ENCODE peak calls at places on chromosomes 16 and 17, in eight cellular contexts. Q is BJ, O is HFF-Myc, L is GM20000, E is lung, M is cardiac fibroblast, W is GM10248, K is ascending aorta. S is an unnamed sample.
A peak's percentile ranks its signal among the peaks of the same experiment; 100 is the strongest.

GRCh38 chr16:22300427-22301071 is 3.3 kb downstream of the POLR3E start:
- DNase-seq in W (peak; percentile 54), O (no peak), L (peak; percentile 59), E (peak; percentile 42), K (no peak), Q (no peak), M (peak; percentile 75), S (no peak)

GRCh38 chr17:2542056-2542455 is 30.4 kb upstream of the METTL16 start:
- DNase-seq in Q (no peak), L (no peak), E (no peak), M (no peak), W (no peak), K (no peak), O (no peak), S (no peak)

GRCh38 chr16:19474617-19475016 is 47.3 kb downstream of the GDE1 start:
- DNase-seq in M (no peak), E (no peak), Q (no peak), L (no peak), K (no peak), O (no peak), W (no peak), S (no peak)

GRCh38 chr16:27843800-27844199 is 219.7 kb downstream of the GSG1L start:
- DNase-seq in W (no peak), O (no peak), M (no peak), L (no peak), K (no peak), E (no peak), Q (no peak), S (peak; percentile 2)

GRCh38 chr17:72199256-72199655 is 78.4 kb downstream of the SOX9 start:
- DNase-seq in O (no peak), E (no peak), K (no peak), L (no peak), Q (no peak), M (no peak), W (no peak), S (no peak)

GRCh38 chr17:80524150-80524712 is 20.4 kb upstream of the RPTOR start:
- DNase-seq in E (no peak), O (no peak), L (no peak), K (no peak), Q (no peak), M (no peak), W (no peak), S (no peak)

GRCh38 chr16:13186813-13187212 is 285.4 kb downstream of the SHISA9 start:
- DNase-seq in W (no peak), Q (no peak), O (no peak), K (no peak), E (no peak), L (no peak), M (no peak), S (no peak)

GRCh38 chr16:27704252-27704651 is 154.3 kb downstream of the KATNIP start:
- DNase-seq in E (no peak), M (no peak), Q (no peak), L (no peak), O (no peak), K (no peak), W (no peak), S (no peak)

GRCh38 chr17:44919885-44920564 is 4.7 kb upstream of the GFAP start:
- DNase-seq in W (peak; percentile 90), O (peak; percentile 55), E (peak; percentile 77), M (peak; percentile 90), K (peak; percentile 90), Q (no peak), L (peak; percentile 92), S (peak; percentile 85)

GRCh38 chr17:27588354-27588753 is 42.6 kb upstream of the LGALS9 start:
- DNase-seq in Q (no peak), O (no peak), M (no peak), K (no peak), E (no peak), L (no peak), W (no peak), S (peak; percentile 74)

GRCh38 chr16:5693426-5693825 is 595.8 kb upstream of the EEF2KMT start:
- DNase-seq in M (no peak), W (no peak), K (no peak), L (no peak), E (no peak), Q (no peak), O (no peak), S (no peak)

GRCh38 chr17:76000016-76000754 is 470 bp upstream of the CDK3 start:
- DNase-seq in O (no peak), L (peak; percentile 86), Q (no peak), M (peak; percentile 40), E (no peak), K (no peak), W (peak; percentile 81), S (no peak)

GRCh38 chr17:49290690-49291326 is 60.2 kb upstream of the PHOSPHO1 start:
- DNase-seq in M (peak; percentile 56), Q (no peak), W (no peak), O (peak; percentile 6), K (no peak), E (no peak), L (no peak), S (no peak)

GRCh38 chr16:12532871-12533610 is 270.6 kb downstream of the CPPED1 start:
- DNase-seq in E (no peak), W (no peak), O (no peak), L (no peak), M (no peak), K (no peak), Q (no peak), S (no peak)

GRCh38 chr17:19354123-19354522 is 8.4 kb downstream of the B9D1 start:
- DNase-seq in K (no peak), E (no peak), W (no peak), L (no peak), O (peak; percentile 64), Q (peak; percentile 76), M (peak; percentile 85), S (no peak)

GRCh38 chr16:57720142-57720575 is 15.4 kb upstream of the KATNB1 start:
- DNase-seq in M (peak; percentile 75), E (peak; percentile 53), Q (no peak), O (peak; percentile 19), K (no peak), L (peak; percentile 64), W (peak; percentile 66), S (peak; percentile 57)

GRCh38 chr16:27446721-27447120 is 44.7 kb downstream of the IL21R start:
- DNase-seq in Q (no peak), W (no peak), O (no peak), E (no peak), M (no peak), L (no peak), K (no peak), S (peak; percentile 61)

GRCh38 chr17:5885336-5885735 is 184.8 kb upstream of the WSCD1 start:
- DNase-seq in O (no peak), L (no peak), K (no peak), M (no peak), Q (no peak), E (no peak), W (no peak), S (no peak)

GRCh38 chr16:30535777-30536190 is 1.1 kb upstream of the ZNF747 start:
- DNase-seq in K (peak; percentile 75), E (peak; percentile 61), M (peak; percentile 82), W (peak; percentile 83), L (peak; percentile 86), Q (no peak), O (no peak), S (no peak)

GRCh38 chr17:9002610-9003354 is 18.5 kb upstream of the NTN1 start:
- DNase-seq in E (no peak), L (peak; percentile 77), O (no peak), M (no peak), Q (no peak), K (peak; percentile 65), W (peak; percentile 66), S (no peak)
- TF ChIP-seq CTCF in E (no peak), L (no peak), O (no peak), M (no peak), Q (no peak), K (peak; percentile 30), W (peak; percentile 34), S (peak; percentile 70)

GRCh38 chr17:65085397-65085796 is 28.9 kb upstream of the GNA13 start:
- DNase-seq in Q (no peak), O (no peak), M (peak; percentile 35), W (no peak), E (no peak), L (no peak), K (no peak), S (no peak)
- TF ChIP-seq CTCF in Q (no peak), O (no peak), M (no peak), W (no peak), E (no peak), L (no peak), K (no peak), S (no peak)

GRCh38 chr16:1398826-1399581 is 15.5 kb downstream of the UNKL start:
- DNase-seq in Q (no peak), E (no peak), M (no peak), O (no peak), L (no peak), K (no peak), W (no peak), S (no peak)

GRCh38 chr16:1403733-1404132 is 10.8 kb downstream of the UNKL start:
- DNase-seq in Q (no peak), M (no peak), K (no peak), L (no peak), E (no peak), O (no peak), W (no peak), S (no peak)

GRCh38 chr16:1401061-1401757 is 13.3 kb downstream of the UNKL start:
- DNase-seq in M (no peak), Q (no peak), E (no peak), O (no peak), K (no peak), L (no peak), W (no peak), S (no peak)

GRCh38 chr16:1403036-1403435 is 11.5 kb downstream of the UNKL start:
- DNase-seq in K (no peak), M (no peak), O (no peak), Q (no peak), W (no peak), L (no peak), E (no peak), S (no peak)

GRCh38 chr16:1401758-1402154 is 12.7 kb downstream of the UNKL start:
- DNase-seq in L (no peak), M (no peak), E (no peak), O (no peak), Q (no peak), W (no peak), K (no peak), S (no peak)
- TF ChIP-seq CTCF in L (no peak), M (no peak), E (no peak), O (no peak), Q (no peak), W (no peak), K (no peak), S (no peak)

GRCh38 chr16:88514526-88514925 is 55.7 kb upstream of the ZC3H18 start:
- DNase-seq in M (no peak), Q (no peak), W (no peak), K (no peak), O (no peak), E (no peak), L (no peak), S (no peak)

GRCh38 chr16:88512728-88513674 is 57.2 kb upstream of the ZC3H18 start:
- DNase-seq in E (no peak), L (no peak), K (no peak), Q (no peak), O (no peak), M (no peak), W (no peak), S (no peak)

GRCh38 chr16:88515925-88516324 is 54.3 kb upstream of the ZC3H18 start:
- DNase-seq in E (no peak), Q (no peak), L (no peak), K (no peak), M (no peak), W (no peak), O (no peak), S (no peak)

GRCh38 chr16:88515405-88515804 is 54.8 kb upstream of the ZC3H18 start:
- DNase-seq in O (no peak), M (no peak), K (no peak), Q (no peak), E (no peak), W (no peak), L (no peak), S (no peak)

GRCh38 chr16:88514070-88514469 is 56.1 kb upstream of the ZC3H18 start:
- DNase-seq in O (no peak), L (no peak), M (no peak), E (no peak), W (no peak), K (no peak), Q (no peak), S (no peak)
- TF ChIP-seq CTCF in O (no peak), L (no peak), M (no peak), E (no peak), W (no peak), K (no peak), Q (no peak), S (no peak)

S was measured in chondrocyte.